ENCODE peak calls at places on chromosomes 13 and 19, in four cellular contexts. R, E, B and V are unnamed samples.

GRCh38 chr13:113117335-113117872 is 5.2 kb upstream of the F10 start:
- DNase-seq in R (no peak), E (peak; percentile 59), B (no peak), V (no peak)

GRCh38 chr19:2623743-2624142 is 78.8 kb downstream of the GNG7 start:
- DNase-seq in R (no peak), E (no peak), B (no peak), V (no peak)

GRCh38 chr19:8113017-8113416 is 36.4 kb downstream of the FBN3 start:
- DNase-seq in R (peak; percentile 1), E (no peak), B (no peak), V (no peak)

GRCh38 chr13:46530084-46530935 is 22.7 kb upstream of the LRCH1 start:
- DNase-seq in R (no peak), E (no peak), B (no peak), V (no peak)

GRCh38 chr13:56924401-56924800 is 216.3 kb upstream of the PRR20A start:
- DNase-seq in R (no peak), E (no peak), B (no peak), V (no peak)

GRCh38 chr19:29680447-29680846 is 15.2 kb downstream of the PLEKHF1 start:
- DNase-seq in R (peak; percentile 90), E (no peak), B (no peak), V (no peak)

GRCh38 chr19:33638167-33639033 is 16.6 kb downstream of the CHST8 start:
- DNase-seq in R (no peak), E (peak; percentile 21), B (no peak), V (no peak)

GRCh38 chr19:54464044-54464623 is 556 bp upstream of the LENG9 start:
- DNase-seq in R (peak; percentile 98), E (peak; percentile 98), B (peak; percentile 97), V (peak; percentile 94)

GRCh38 chr19:49425922-49426592 is 869 bp downstream of the GFY start:
- DNase-seq in R (no peak), E (peak; percentile 76), B (no peak), V (no peak)

GRCh38 chr19:2624537-2625091 is 77.9 kb downstream of the GNG7 start:
- DNase-seq in R (peak; percentile 67), E (no peak), B (no peak), V (no peak)

GRCh38 chr13:75762066-75762937 is 126.2 kb downstream of the LMO7 start:
- DNase-seq in R (no peak), E (no peak), B (no peak), V (peak; percentile 29)

GRCh38 chr13:48489666-48490065 is 43.2 kb downstream of the RCBTB2 start:
- DNase-seq in R (no peak), E (no peak), B (no peak), V (no peak)
- H3K4me3 ChIP-seq in R (no peak overlapping the region), E (no peak overlapping the region), B (no peak overlapping the region), V (no peak overlapping the region)

DNA sequence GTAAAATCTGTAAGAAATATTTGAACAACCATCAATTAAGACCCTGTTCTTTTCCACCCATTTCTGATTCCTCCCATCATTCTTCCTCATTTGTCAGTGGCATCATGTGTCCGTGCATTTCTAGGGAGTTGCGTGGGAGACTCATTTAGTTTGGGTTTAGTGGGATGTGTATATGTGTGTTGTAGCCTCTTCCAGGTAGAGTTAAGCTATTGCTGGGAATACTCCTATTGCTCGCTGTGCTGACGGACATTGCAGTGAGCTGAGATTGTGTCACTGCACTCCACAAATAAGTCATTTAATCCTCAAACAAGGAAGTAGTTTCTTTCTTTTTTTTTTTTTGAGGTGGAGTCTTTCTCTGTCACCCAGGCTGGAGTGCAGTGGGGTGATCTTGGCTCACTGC is 42.1 kb upstream of the RCBTB2 start:
- DNase-seq in R (no peak), E (no peak), B (no peak), V (no peak)
- H3K36me3 ChIP-seq in R (no peaks in the 10 kb centered on the region), E (no peaks in the 10 kb centered on the region), B (no peaks in the 10 kb centered on the region), V (no peaks in the 10 kb centered on the region)

DNA sequence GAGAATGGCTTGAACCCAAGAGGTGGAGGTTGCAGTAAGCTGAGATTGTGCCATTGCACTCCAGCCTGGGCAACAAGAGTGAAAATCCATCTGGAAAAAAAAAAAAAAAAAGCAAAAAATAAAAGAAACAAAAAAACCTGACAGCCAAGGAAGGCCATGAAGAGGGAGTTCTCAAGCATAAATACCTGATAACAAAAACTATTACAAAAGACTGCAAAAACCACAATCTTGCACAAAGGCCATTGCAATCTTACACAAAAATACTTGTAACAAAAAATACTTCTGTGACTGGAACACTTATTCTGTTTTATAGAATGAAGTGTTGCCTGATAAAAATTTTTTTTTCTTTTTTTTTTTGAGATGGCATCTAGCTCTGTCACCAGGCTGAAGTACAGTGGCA is 61.5 kb upstream of the TSC22D1 start:
- DNase-seq in R (no peak), E (no peak), B (no peak), V (no peak)
- TF ChIP-seq CTCF in R (no peak), E (no peak), B (no peak), V (no peak)

GRCh38 chr19:38900816-38901215 is 1.0 kb downstream of the NFKBIB start:
- DNase-seq in R (no peak), E (no peak), B (no peak), V (no peak)
- H3K4me3 ChIP-seq in R (no peak overlapping the region), E (peak overlapping the region; percentile 94), B (no peak overlapping the region), V (peak overlapping the region; percentile 96)

DNA sequence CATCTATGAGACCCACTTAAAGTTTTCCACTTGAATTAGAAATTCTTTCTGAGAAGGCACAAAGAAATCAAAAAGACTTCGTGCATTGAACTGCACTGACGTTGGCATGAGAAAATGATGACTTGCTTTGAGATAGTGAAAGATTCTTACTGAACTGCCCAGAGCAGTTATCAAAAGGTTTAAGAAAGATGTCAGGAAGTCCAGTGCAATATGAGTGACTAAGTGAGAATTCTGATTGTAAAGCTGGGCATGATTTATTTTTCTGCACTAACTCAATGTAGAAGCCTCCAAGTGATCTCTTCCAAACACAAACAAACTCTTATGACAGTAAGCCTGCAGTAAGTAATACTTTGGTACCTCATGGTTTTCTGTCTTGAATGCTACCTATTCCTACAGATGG is 52.1 kb downstream of the SERTM1 start:
- DNase-seq in R (no peak), E (no peak), B (no peak), V (no peak)
- H3K36me3 ChIP-seq in R (no peaks in the 10 kb centered on the region), E (no peaks in the 10 kb centered on the region), B (no peaks in the 10 kb centered on the region), V (no peaks in the 10 kb centered on the region)

GRCh38 chr19:5086725-5087439 is 118.0 kb downstream of the KDM4B start:
- DNase-seq in R (no peak), E (no peak), B (no peak), V (no peak)
- TF ChIP-seq CTCF in R (no peak), E (no peak), B (no peak), V (no peak)

DNA sequence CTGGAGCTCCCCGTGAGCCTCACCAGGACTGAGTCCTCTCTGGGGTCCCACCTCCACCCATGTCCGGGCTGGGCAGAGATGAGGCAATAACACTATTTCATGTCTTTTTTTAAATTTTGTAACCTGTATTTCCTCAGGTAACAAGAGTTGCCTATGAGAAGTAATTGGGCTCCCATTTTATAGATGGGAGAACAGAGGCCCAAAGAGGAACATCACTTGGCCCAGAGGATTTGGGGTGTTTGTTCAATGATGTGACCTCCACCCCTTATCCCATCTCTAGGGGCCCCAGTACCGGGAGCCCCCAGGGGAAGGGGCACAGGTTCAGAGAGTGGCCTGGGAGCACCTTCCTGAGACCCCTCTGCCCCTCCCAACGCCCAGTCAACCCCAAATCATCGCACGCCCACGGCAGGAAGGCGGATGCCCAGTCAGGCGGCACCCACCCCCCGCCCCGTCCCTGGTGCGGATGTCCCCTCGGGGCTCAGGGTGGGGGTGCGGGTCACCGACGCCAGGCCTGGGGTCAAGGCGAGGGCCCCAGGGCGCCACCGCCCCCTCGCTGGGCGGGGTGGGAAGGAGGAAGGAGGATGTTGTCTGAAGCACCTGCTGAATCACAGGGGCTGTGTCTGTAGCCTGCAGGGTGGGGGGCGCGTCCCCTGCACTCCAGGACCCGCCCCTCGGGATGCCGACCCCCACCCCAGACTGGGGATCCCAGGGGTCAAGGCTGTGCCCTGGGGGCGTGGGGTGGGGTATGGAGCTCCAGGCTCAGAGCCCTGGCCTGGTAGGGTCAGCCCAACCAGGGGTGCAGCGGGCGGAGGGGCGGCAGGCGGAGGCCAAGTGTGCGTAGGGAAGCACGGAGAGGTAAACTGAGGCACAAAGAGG is 9.0 kb upstream of the CIRBP start:
- DNase-seq in R (peak; percentile 89), E (no peak), B (no peak), V (no peak)
- H3K4me3 ChIP-seq in R (no peak overlapping the region), E (peak overlapping the region; percentile 59), B (no peak overlapping the region), V (peak overlapping the region; percentile 17)

GRCh38 chr19:10826236-10826635 is 9.8 kb downstream of the TMED1 start:
- DNase-seq in R (peak; percentile 23), E (no peak), B (no peak), V (no peak)
- H3K36me3 ChIP-seq in R (peaks cover 26% of the 10 kb centered on the region), E (peaks cover 97% of the 10 kb centered on the region), B (peaks cover 16% of the 10 kb centered on the region), V (peaks cover 6% of the 10 kb centered on the region)

GRCh38 chr19:16777811-16778210 is 51.4 kb upstream of the SIN3B start:
- DNase-seq in R (no peak), E (no peak), B (no peak), V (no peak)

GRCh38 chr19:16779539-16780163 is 49.5 kb upstream of the SIN3B start:
- DNase-seq in R (no peak), E (no peak), B (no peak), V (no peak)

GRCh38 chr19:16782719-16783118 is 46.5 kb upstream of the SIN3B start:
- DNase-seq in R (no peak), E (no peak), B (no peak), V (no peak)

GRCh38 chr19:16773939-16774338 is 54.3 kb downstream of the NWD1 start:
- DNase-seq in R (no peak), E (no peak), B (no peak), V (no peak)

GRCh38 chr19:16778796-16779411 is 50.3 kb upstream of the SIN3B start:
- DNase-seq in R (no peak), E (no peak), B (no peak), V (peak; percentile 21)
- TF ChIP-seq CTCF in R (no peak), E (peak; percentile 35), B (no peak), V (peak; percentile 62)